ENCODE peak calls at places on chromosomes 6 and 20, in nine cellular contexts. One of them, this sample, is unnamed.

GRCh38 chr6:30981942-30982772 is 1.4 kb upstream of the MUC21 start:
- DNase-seq in HCT116: no peak
- DNase-seq in cardiac muscle cell: peak; percentile 68
- DNase-seq in PC-3: peak; percentile 58
- DNase-seq in tibial nerve: peak; percentile 22
- DNase-seq in left ventricle myocardium inferior: no peak
- DNase-seq in GM23338: peak; percentile 88
- DNase-seq in right atrium auricular region: no peak
- DNase-seq in mucosa of descending colon: no peak
- DNase-seq in this sample: peak; percentile 63

GRCh38 chr6:31004285-31004684 is 6.0 kb upstream of the MUC22 start:
- DNase-seq in left ventricle myocardium inferior: no peak
- DNase-seq in HCT116: no peak
- DNase-seq in cardiac muscle cell: no peak
- DNase-seq in GM23338: no peak
- DNase-seq in tibial nerve: no peak
- DNase-seq in mucosa of descending colon: no peak
- DNase-seq in PC-3: peak; percentile 76
- DNase-seq in right atrium auricular region: no peak
- DNase-seq in this sample: no peak

GRCh38 chr20:23165964-23166363 is 79.8 kb upstream of the CD93 start:
- DNase-seq in HCT116: no peak
- DNase-seq in left ventricle myocardium inferior: no peak
- DNase-seq in right atrium auricular region: no peak
- DNase-seq in PC-3: no peak
- DNase-seq in cardiac muscle cell: no peak
- DNase-seq in mucosa of descending colon: no peak
- DNase-seq in GM23338: no peak
- DNase-seq in tibial nerve: no peak
- DNase-seq in this sample: no peak

GRCh38 chr6:36160147-36160760 is 29.9 kb downstream of the MAPK13 start:
- DNase-seq in cardiac muscle cell: no peak
- DNase-seq in left ventricle myocardium inferior: no peak
- DNase-seq in PC-3: no peak
- DNase-seq in right atrium auricular region: no peak
- DNase-seq in tibial nerve: no peak
- DNase-seq in mucosa of descending colon: no peak
- DNase-seq in GM23338: no peak
- DNase-seq in HCT116: no peak
- DNase-seq in this sample: no peak

GRCh38 chr6:109644131-109644530 is 46.9 kb downstream of the AK9 start:
- DNase-seq in PC-3: peak; percentile 19
- DNase-seq in GM23338: no peak
- DNase-seq in HCT116: no peak
- DNase-seq in left ventricle myocardium inferior: no peak
- DNase-seq in right atrium auricular region: no peak
- DNase-seq in mucosa of descending colon: no peak
- DNase-seq in cardiac muscle cell: no peak
- DNase-seq in tibial nerve: no peak
- DNase-seq in this sample: no peak

GRCh38 chr20:39605908-39606307 is 643.8 kb downstream of the DHX35 start:
- DNase-seq in HCT116: no peak
- DNase-seq in tibial nerve: no peak
- DNase-seq in cardiac muscle cell: no peak
- DNase-seq in left ventricle myocardium inferior: no peak
- DNase-seq in GM23338: no peak
- DNase-seq in mucosa of descending colon: no peak
- DNase-seq in right atrium auricular region: no peak
- DNase-seq in PC-3: no peak
- DNase-seq in this sample: no peak

GRCh38 chr20:31770243-31770642 is 31.2 kb downstream of the TPX2 start:
- DNase-seq in GM23338: no peak
- DNase-seq in cardiac muscle cell: no peak
- DNase-seq in tibial nerve: no peak
- DNase-seq in left ventricle myocardium inferior: no peak
- DNase-seq in right atrium auricular region: no peak
- DNase-seq in mucosa of descending colon: no peak
- DNase-seq in HCT116: no peak
- DNase-seq in PC-3: no peak
- DNase-seq in this sample: no peak

GRCh38 chr6:159979136-159979874 is 10.4 kb downstream of the IGF2R start:
- DNase-seq in HCT116: no peak
- DNase-seq in mucosa of descending colon: peak; percentile 59
- DNase-seq in left ventricle myocardium inferior: no peak
- DNase-seq in cardiac muscle cell: peak; percentile 42
- DNase-seq in tibial nerve: no peak
- DNase-seq in GM23338: no peak
- DNase-seq in PC-3: peak; percentile 82
- DNase-seq in right atrium auricular region: no peak
- DNase-seq in this sample: no peak

GRCh38 chr6:156021746-156022396 is 566.2 kb upstream of the NOX3 start:
- DNase-seq in mucosa of descending colon: no peak
- DNase-seq in right atrium auricular region: no peak
- DNase-seq in GM23338: no peak
- DNase-seq in tibial nerve: no peak
- DNase-seq in PC-3: peak; percentile 59
- DNase-seq in HCT116: no peak
- DNase-seq in left ventricle myocardium inferior: no peak
- DNase-seq in cardiac muscle cell: no peak
- DNase-seq in this sample: no peak

GRCh38 chr6:121767254-121767653 is 331.8 kb downstream of the GJA1 start:
- DNase-seq in GM23338: no peak
- DNase-seq in HCT116: no peak
- DNase-seq in tibial nerve: no peak
- DNase-seq in left ventricle myocardium inferior: no peak
- DNase-seq in mucosa of descending colon: no peak
- DNase-seq in PC-3: no peak
- DNase-seq in right atrium auricular region: no peak
- DNase-seq in cardiac muscle cell: no peak
- DNase-seq in this sample: no peak

GRCh38 chr20:58102744-58103516 is 125.5 kb downstream of the ANKRD60 start:
- DNase-seq in right atrium auricular region: no peak
- DNase-seq in GM23338: no peak
- DNase-seq in HCT116: no peak
- DNase-seq in tibial nerve: no peak
- DNase-seq in cardiac muscle cell: no peak
- DNase-seq in left ventricle myocardium inferior: no peak
- DNase-seq in mucosa of descending colon: no peak
- DNase-seq in PC-3: peak; percentile 79
- DNase-seq in this sample: peak; percentile 18

GRCh38 chr6:77290798-77291197 is 172.5 kb downstream of the HTR1B start:
- DNase-seq in tibial nerve: no peak
- DNase-seq in GM23338: no peak
- DNase-seq in mucosa of descending colon: no peak
- DNase-seq in HCT116: no peak
- DNase-seq in PC-3: no peak
- DNase-seq in cardiac muscle cell: no peak
- DNase-seq in right atrium auricular region: no peak
- DNase-seq in left ventricle myocardium inferior: no peak
- DNase-seq in this sample: no peak

GRCh38 chr20:19909696-19910095 is 107.5 kb upstream of the NAA20 start:
- DNase-seq in tibial nerve: peak; percentile 56
- DNase-seq in mucosa of descending colon: peak; percentile 74
- DNase-seq in left ventricle myocardium inferior: peak; percentile 84
- DNase-seq in HCT116: no peak
- DNase-seq in GM23338: no peak
- DNase-seq in PC-3: no peak
- DNase-seq in cardiac muscle cell: no peak
- DNase-seq in right atrium auricular region: peak; percentile 91
- DNase-seq in this sample: peak; percentile 52

GRCh38 chr6:112233864-112234263 is 20.5 kb downstream of the LAMA4 start:
- DNase-seq in right atrium auricular region: no peak
- DNase-seq in tibial nerve: no peak
- DNase-seq in mucosa of descending colon: no peak
- DNase-seq in cardiac muscle cell: no peak
- DNase-seq in PC-3: no peak
- DNase-seq in GM23338: no peak
- DNase-seq in left ventricle myocardium inferior: no peak
- DNase-seq in HCT116: no peak
- DNase-seq in this sample: no peak

GRCh38 chr6:41439524-41440418 is 104.4 kb downstream of the NCR2 start:
- DNase-seq in GM23338: no peak
- DNase-seq in mucosa of descending colon: no peak
- DNase-seq in right atrium auricular region: no peak
- DNase-seq in cardiac muscle cell: no peak
- DNase-seq in tibial nerve: no peak
- DNase-seq in PC-3: no peak
- DNase-seq in left ventricle myocardium inferior: no peak
- DNase-seq in HCT116: no peak
- DNase-seq in this sample: no peak

GRCh38 chr6:6057442-6058053 is 50.8 kb upstream of the NRN1 start:
- DNase-seq in right atrium auricular region: no peak
- DNase-seq in HCT116: peak; percentile 35
- DNase-seq in PC-3: peak; percentile 76
- DNase-seq in tibial nerve: peak; percentile 63
- DNase-seq in GM23338: peak; percentile 78
- DNase-seq in mucosa of descending colon: no peak
- DNase-seq in left ventricle myocardium inferior: no peak
- DNase-seq in cardiac muscle cell: peak; percentile 73
- DNase-seq in this sample: no peak

DNA sequence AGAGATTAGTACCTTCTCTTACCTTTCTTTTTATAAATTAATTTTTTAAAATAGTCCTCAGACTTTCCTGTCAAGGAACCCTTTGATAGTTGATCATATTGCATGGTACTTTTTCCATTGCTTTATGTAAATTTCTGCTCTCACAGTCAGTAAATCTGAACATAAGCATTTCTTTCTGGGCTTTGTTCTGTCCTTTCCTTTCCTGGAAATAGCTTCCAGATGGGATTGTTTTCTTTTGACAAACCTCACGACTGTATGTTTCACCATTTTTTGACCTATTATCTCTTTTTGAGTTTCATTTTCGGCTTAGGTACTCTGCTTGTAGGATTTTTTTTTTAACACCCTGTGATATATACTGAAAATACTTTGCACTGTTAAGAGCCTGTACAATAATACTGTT is 32.6 kb downstream of the UTRN start:
- DNase-seq in right atrium auricular region: no peak
- DNase-seq in HCT116: no peak
- DNase-seq in tibial nerve: no peak
- DNase-seq in PC-3: no peak
- DNase-seq in GM23338: no peak
- DNase-seq in mucosa of descending colon: no peak
- DNase-seq in cardiac muscle cell: no peak
- DNase-seq in left ventricle myocardium inferior: no peak
- DNase-seq in this sample: no peak
- H3K4me1 ChIP-seq in right atrium auricular region: no peaks in the 10 kb centered on the region
- H3K4me1 ChIP-seq in HCT116: peaks cover 13% of the 10 kb centered on the region
- H3K4me1 ChIP-seq in tibial nerve: peaks cover 55% of the 10 kb centered on the region
- H3K4me1 ChIP-seq in PC-3: peaks cover 11% of the 10 kb centered on the region
- H3K4me1 ChIP-seq in GM23338: peaks cover 22% of the 10 kb centered on the region
- H3K4me1 ChIP-seq in mucosa of descending colon: no peaks in the 10 kb centered on the region
- H3K4me1 ChIP-seq in cardiac muscle cell: peaks cover 24% of the 10 kb centered on the region
- H3K4me1 ChIP-seq in left ventricle myocardium inferior: peaks cover 71% of the 10 kb centered on the region
- H3K4me1 ChIP-seq in this sample: peaks cover 18% of the 10 kb centered on the region

DNA sequence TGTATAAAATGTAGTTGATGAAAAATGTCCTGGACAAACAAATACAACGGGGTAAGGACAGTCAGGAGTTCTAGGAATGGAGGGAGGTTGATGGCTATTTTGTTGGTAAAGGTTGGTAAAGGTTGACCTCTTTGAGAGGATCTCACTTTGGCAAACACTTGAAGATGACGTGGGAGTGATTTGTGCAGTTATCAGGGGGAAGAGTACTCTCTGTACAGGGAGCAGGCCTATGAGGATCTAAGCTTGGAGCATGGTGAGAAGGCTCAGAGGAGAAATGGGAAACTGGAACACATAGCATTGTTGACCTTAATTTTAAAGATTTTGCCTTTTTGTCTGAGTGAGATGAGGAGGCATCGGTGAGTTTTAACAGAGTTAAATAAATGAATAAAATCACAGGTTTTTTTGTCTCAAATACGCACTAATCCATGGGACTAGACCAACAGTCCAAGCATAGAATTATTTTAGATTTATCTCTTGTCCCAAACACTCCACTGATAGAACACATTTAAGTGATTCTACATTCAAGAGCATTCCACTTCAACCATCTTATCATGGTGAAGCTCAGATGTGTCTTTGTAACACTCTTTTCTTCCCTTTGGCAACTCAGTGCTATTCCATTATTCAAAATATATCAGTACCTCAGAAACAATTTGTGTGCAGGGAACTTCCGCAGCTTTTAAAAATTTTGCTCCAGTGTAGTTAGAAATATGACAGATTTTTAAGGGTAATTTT is 5.7 kb downstream of the LAMA2 start:
- DNase-seq in HCT116: no peak
- DNase-seq in right atrium auricular region: no peak
- DNase-seq in left ventricle myocardium inferior: no peak
- DNase-seq in mucosa of descending colon: no peak
- DNase-seq in tibial nerve: no peak
- DNase-seq in GM23338: no peak
- DNase-seq in cardiac muscle cell: peak; percentile 28
- DNase-seq in PC-3: no peak
- DNase-seq in this sample: no peak
- H3K4me3 ChIP-seq in HCT116: no peak overlapping the region
- H3K4me3 ChIP-seq in right atrium auricular region: peak overlapping the region; percentile 19
- H3K4me3 ChIP-seq in left ventricle myocardium inferior: peak overlapping the region; percentile 72
- H3K4me3 ChIP-seq in mucosa of descending colon: no peak overlapping the region
- H3K4me3 ChIP-seq in tibial nerve: peak overlapping the region; percentile 65
- H3K4me3 ChIP-seq in GM23338: no peak overlapping the region
- H3K4me3 ChIP-seq in cardiac muscle cell: no peak overlapping the region
- H3K4me3 ChIP-seq in PC-3: no peak overlapping the region
- H3K4me3 ChIP-seq in this sample: no peak overlapping the region

DNA sequence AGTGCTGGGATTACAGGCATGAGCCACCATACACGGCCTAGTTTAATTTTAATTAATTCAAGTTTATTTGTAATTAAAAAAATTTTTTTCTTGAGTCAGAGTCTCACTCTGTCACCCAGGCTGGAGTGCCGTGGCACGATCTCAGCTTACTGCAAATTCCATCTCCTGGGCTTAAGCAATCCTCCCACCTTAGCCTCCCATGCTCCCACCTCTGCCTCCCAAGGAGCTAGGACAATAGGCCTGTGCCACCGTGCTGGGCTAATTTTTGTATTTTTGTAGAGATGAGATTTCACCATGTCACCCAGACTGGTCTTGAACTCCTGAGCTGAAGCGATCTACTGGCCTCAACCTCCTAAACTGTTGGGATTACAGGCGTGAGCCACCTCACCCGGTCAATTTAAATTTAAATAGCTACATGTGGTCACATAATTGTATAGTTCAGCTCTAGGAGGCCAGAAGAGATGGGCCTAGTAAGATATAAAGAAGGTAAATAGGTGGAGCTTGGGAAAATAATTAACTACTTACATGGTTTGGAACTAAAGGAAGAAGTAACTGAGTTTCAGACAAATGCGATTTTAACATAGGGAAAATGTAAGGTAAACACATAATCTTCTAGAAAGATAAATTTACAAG is 220.0 kb upstream of the CITED2 start:
- DNase-seq in tibial nerve: no peak
- DNase-seq in HCT116: no peak
- DNase-seq in right atrium auricular region: no peak
- DNase-seq in GM23338: no peak
- DNase-seq in PC-3: no peak
- DNase-seq in left ventricle myocardium inferior: no peak
- DNase-seq in mucosa of descending colon: no peak
- DNase-seq in cardiac muscle cell: no peak
- DNase-seq in this sample: no peak
- H3K4me1 ChIP-seq in tibial nerve: peaks cover 9% of the 10 kb centered on the region
- H3K4me1 ChIP-seq in HCT116: no peaks in the 10 kb centered on the region
- H3K4me1 ChIP-seq in right atrium auricular region: no peaks in the 10 kb centered on the region
- H3K4me1 ChIP-seq in GM23338: peaks cover 8% of the 10 kb centered on the region
- H3K4me1 ChIP-seq in PC-3: no peaks in the 10 kb centered on the region
- H3K4me1 ChIP-seq in left ventricle myocardium inferior: peaks cover 43% of the 10 kb centered on the region
- H3K4me1 ChIP-seq in mucosa of descending colon: peaks cover 43% of the 10 kb centered on the region
- H3K4me1 ChIP-seq in cardiac muscle cell: peaks cover 44% of the 10 kb centered on the region
- H3K4me1 ChIP-seq in this sample: peaks cover 1% of the 10 kb centered on the region

GRCh38 chr6:100892116-100892515 is 11.0 kb upstream of the ASCC3 start:
- DNase-seq in tibial nerve: no peak
- DNase-seq in HCT116: no peak
- DNase-seq in right atrium auricular region: no peak
- DNase-seq in left ventricle myocardium inferior: no peak
- DNase-seq in mucosa of descending colon: no peak
- DNase-seq in PC-3: no peak
- DNase-seq in cardiac muscle cell: no peak
- DNase-seq in GM23338: peak; percentile 52
- DNase-seq in this sample: no peak
- H3K4me3 ChIP-seq in tibial nerve: no peak overlapping the region
- H3K4me3 ChIP-seq in HCT116: no peak overlapping the region
- H3K4me3 ChIP-seq in right atrium auricular region: no peak overlapping the region
- H3K4me3 ChIP-seq in left ventricle myocardium inferior: no peak overlapping the region
- H3K4me3 ChIP-seq in mucosa of descending colon: no peak overlapping the region
- H3K4me3 ChIP-seq in PC-3: no peak overlapping the region
- H3K4me3 ChIP-seq in cardiac muscle cell: no peak overlapping the region
- H3K4me3 ChIP-seq in GM23338: no peak overlapping the region
- H3K4me3 ChIP-seq in this sample: no peak overlapping the region